ENCODE peak calls at places on chromosomes 3 and 15, in nine cellular contexts. Z is activated T-cell treated with anti-CD3 and anti-CD28 coated beads for 48 hours; J is activated naive CD8-positive, alpha-beta T cell treated with anti-CD3 and anti-CD28 coated beads, Interleukin-2, amount 50 U/mL, for 24 hours; Y is endodermal cell; R is hypothalamus; W is BJ; I is lower lobe of right lung; V is NCI-H2081; H is stromal cell of bone marrow. G is an unnamed sample.

GRCh38 chr3:195059471-195060216 is 211.3 kb downstream of the XXYLT1 start:
- DNase-seq in Z (no peak), J (no peak), Y (no peak), R (no peak), W (no peak), I (no peak), V (no peak), H (no peak), G (no peak)

GRCh38 chr3:126540342-126540849 is 16.4 kb downstream of the CHST13 start:
- DNase-seq in Z (no peak), J (no peak), Y (peak), R (no peak), W (peak), I (peak), V (no peak), H (peak), G (no peak)

GRCh38 chr3:94065819-94066218 is 3.0 kb downstream of the NSUN3 start:
- DNase-seq in Z (no peak), J (no peak), Y (no peak), R (no peak), W (no peak), I (no peak), V (no peak), H (no peak), G (no peak)

GRCh38 chr3:100105536-100105935 is 8.8 kb downstream of the FILIP1L start:
- DNase-seq in Z (no peak), J (no peak), Y (no peak), R (no peak), W (no peak), I (no peak), V (no peak), H (no peak), G (no peak)

GRCh38 chr15:84828433-84828908 is 11.3 kb downstream of the ALPK3 start:
- DNase-seq in Z (no peak), J (no peak), Y (peak), R (no peak), W (no peak), I (peak), V (no peak), H (no peak), G (no peak)

GRCh38 chr15:28260722-28261121 is 61.3 kb downstream of the HERC2 start:
- DNase-seq in Z (no peak), J (no peak), Y (peak), R (no peak), W (no peak), I (no peak), V (no peak), H (no peak), G (peak)

GRCh38 chr3:112811150-112811884 is 35.3 kb downstream of the CD200R1L start:
- DNase-seq in Z (no peak), J (no peak), Y (no peak), R (no peak), W (peak), I (no peak), V (no peak), H (peak), G (peak)

GRCh38 chr3:33166095-33166494 is 52.3 kb downstream of the CRTAP start:
- DNase-seq in Z (no peak), J (no peak), Y (no peak), R (no peak), W (no peak), I (no peak), V (no peak), H (no peak), G (no peak)

GRCh38 chr15:48570838-48571237 is 74.7 kb downstream of the FBN1 start:
- DNase-seq in Z (no peak), J (no peak), Y (no peak), R (no peak), W (no peak), I (no peak), V (no peak), H (no peak), G (no peak)

GRCh38 chr3:118556983-118557382 is 477.7 kb downstream of the IGSF11 start:
- DNase-seq in Z (no peak), J (no peak), Y (no peak), R (no peak), W (no peak), I (no peak), V (no peak), H (no peak), G (no peak)

GRCh38 chr3:120448707-120449650 is 1.8 kb downstream of the FSTL1 start:
- DNase-seq in Z (no peak), J (no peak), Y (peak), R (no peak), W (peak), I (no peak), V (no peak), H (no peak), G (peak)

GRCh38 chr3:77414881-77415280 is 375.0 kb downstream of the ROBO2 start:
- DNase-seq in Z (no peak), J (no peak), Y (no peak), R (no peak), W (peak), I (no peak), V (no peak), H (no peak), G (no peak)

GRCh38 chr15:71753346-71753745 is 57.0 kb upstream of the NR2E3 start:
- DNase-seq in Z (no peak), J (no peak), Y (no peak), R (no peak), W (no peak), I (no peak), V (no peak), H (peak), G (no peak)

GRCh38 chr3:56115698-56116097 is 352.6 kb downstream of the ERC2 start:
- DNase-seq in Z (no peak), J (no peak), Y (peak), R (no peak), W (no peak), I (no peak), V (no peak), H (no peak), G (peak)

GRCh38 chr3:149343951-149344350 is 10.5 kb upstream of the TM4SF18 start:
- DNase-seq in Z (no peak), J (no peak), Y (no peak), R (no peak), W (no peak), I (no peak), V (peak), H (no peak), G (no peak)

GRCh38 chr3:56691165-56692000 is 8.3 kb upstream of the TASOR start:
- DNase-seq in Z (no peak), J (no peak), Y (no peak), R (no peak), W (no peak), I (no peak), V (no peak), H (no peak), G (no peak)

GRCh38 chr3:114928989-114929620 is 218.0 kb downstream of the ZBTB20 start:
- DNase-seq in Z (no peak), J (no peak), Y (peak), R (no peak), W (no peak), I (no peak), V (no peak), H (no peak), G (peak)

GRCh38 chr3:109643590-109643989 is 306.2 kb upstream of the DPPA4 start:
- DNase-seq in Z (peak), J (peak), Y (no peak), R (no peak), W (no peak), I (no peak), V (no peak), H (peak), G (no peak)

GRCh38 chr3:52633786-52634185 is 51.9 kb downstream of the PBRM1 start:
- DNase-seq in Z (no peak), J (no peak), Y (no peak), R (no peak), W (no peak), I (no peak), V (no peak), H (no peak), G (no peak)

GRCh38 chr3:45035441-45036301 is 9.6 kb downstream of the CLEC3B start:
- DNase-seq in Z (peak), J (peak), Y (peak), R (no peak), W (no peak), I (peak), V (no peak), H (no peak), G (no peak)

GRCh38 chr15:89364341-89364740 is 29.7 kb upstream of the POLG start:
- DNase-seq in Z (no peak), J (no peak), Y (no peak), R (no peak), W (no peak), I (peak), V (peak), H (no peak), G (no peak)

GRCh38 chr3:172139528-172140276 is 100.3 kb downstream of the FNDC3B start:
- DNase-seq in Z (no peak), J (no peak), Y (no peak), R (no peak), W (no peak), I (no peak), V (no peak), H (no peak), G (no peak)

GRCh38 chr3:14243782-14244181 is 65.2 kb downstream of the LSM3 start:
- DNase-seq in Z (no peak), J (no peak), Y (peak), R (no peak), W (no peak), I (no peak), V (no peak), H (no peak), G (peak)

GRCh38 chr3:184766555-184767261 is 45.3 kb upstream of the VPS8 start:
- DNase-seq in Z (no peak), J (no peak), Y (no peak), R (no peak), W (no peak), I (no peak), V (no peak), H (no peak), G (no peak)